ENCODE peak calls at places on chromosomes 16 and 17, in six cellular contexts. O, E, G, X, B and P are unnamed samples.

GRCh38 chr16:46961373-46962353 is 11.8 kb downstream of the DNAJA2 start:
- DNase-seq in X (no peak), O (peak; percentile 30), G (no peak), B (no peak), E (no peak), P (no peak)

GRCh38 chr17:68383443-68384321 is 73.6 kb downstream of the WIPI1 start:
- DNase-seq in X (peak; percentile 50), G (no peak), O (peak; percentile 31), B (no peak), E (no peak), P (no peak)

GRCh38 chr17:64232466-64233262 is 30.4 kb downstream of the TEX2 start:
- DNase-seq in E (no peak), X (no peak), B (no peak), O (no peak), G (no peak), P (no peak)

GRCh38 chr16:56990407-56991286 is 1.3 kb downstream of the NLRC5 start:
- DNase-seq in X (no peak), B (no peak), E (no peak), G (no peak), O (peak; percentile 55), P (no peak)

GRCh38 chr17:81517339-81518112 is 4.9 kb upstream of the ACTG1 start:
- DNase-seq in X (no peak), B (peak; percentile 10), G (no peak), E (no peak), O (no peak), P (no peak)

GRCh38 chr17:61517843-61518606 is 65.8 kb downstream of the TBX4 start:
- DNase-seq in X (no peak), B (no peak), G (no peak), O (no peak), E (no peak), P (no peak)

GRCh38 chr16:11669380-11670146 is 1.3 kb downstream of the SNN start:
- DNase-seq in O (no peak), E (no peak), X (no peak), G (no peak), B (no peak), P (no peak)

GRCh38 chr16:23691483-23692189 is 12.9 kb downstream of the PLK1 start:
- DNase-seq in E (no peak), B (no peak), O (no peak), G (no peak), X (peak; percentile 25), P (peak; percentile 32)

GRCh38 chr16:29975134-29975538 is 1.5 kb downstream of the TAOK2 start:
- DNase-seq in O (no peak), G (no peak), B (no peak), E (no peak), X (no peak), P (no peak)

GRCh38 chr17:7818026-7818425 is 16.0 kb upstream of the KDM6B start:
- DNase-seq in G (no peak), E (no peak), O (no peak), B (no peak), X (no peak), P (no peak)

GRCh38 chr16:89544713-89545043 is 15.8 kb upstream of the RPL13 start:
- DNase-seq in O (no peak), B (no peak), G (no peak), X (no peak), E (no peak), P (no peak)

GRCh38 chr17:19409509-19409908 is 1.5 kb upstream of the RNF112 start:
- DNase-seq in G (no peak), O (peak; percentile 23), X (no peak), B (no peak), E (no peak), P (no peak)

GRCh38 chr17:78258323-78259229 is 27.1 kb downstream of the TMEM235 start:
- DNase-seq in B (no peak), X (no peak), G (peak; percentile 68), E (no peak), O (peak; percentile 79), P (no peak)

GRCh38 chr16:81837312-81837748 is 58.2 kb downstream of the PLCG2 start:
- DNase-seq in B (no peak), O (no peak), X (no peak), G (no peak), E (no peak), P (no peak)

GRCh38 chr16:22189473-22190168 is 16.5 kb upstream of the EEF2K start:
- DNase-seq in G (peak; percentile 82), B (no peak), O (peak; percentile 91), E (peak; percentile 70), X (no peak), P (no peak)

GRCh38 chr17:80822700-80823410 is 168.8 kb upstream of the CHMP6 start:
- DNase-seq in E (no peak), B (no peak), O (no peak), G (no peak), X (no peak), P (peak; percentile 42)

GRCh38 chr16:2969545-2970521 is 685 bp downstream of the PAQR4 start:
- DNase-seq in B (peak; percentile 48), O (peak; percentile 88), E (peak; percentile 92), X (peak; percentile 77), G (peak; percentile 71), P (peak; percentile 60)

GRCh38 chr17:1068356-1068755 is 71.4 kb downstream of the TIMM22 start:
- DNase-seq in X (no peak), B (no peak), G (no peak), E (no peak), O (no peak), P (no peak)

GRCh38 chr16:19840524-19841110 is 44.0 kb downstream of the GPRC5B start:
- DNase-seq in G (no peak), B (no peak), X (no peak), E (no peak), O (no peak), P (no peak)

GRCh38 chr16:84277244-84277823 is 17.3 kb upstream of the WFDC1 start:
- DNase-seq in G (peak; percentile 69), O (peak; percentile 83), X (peak; percentile 59), B (peak; percentile 67), E (peak; percentile 82), P (no peak)

GRCh38 chr17:27984816-27985215 is 57.7 kb upstream of the NLK start:
- DNase-seq in O (no peak), B (no peak), G (no peak), X (no peak), E (no peak), P (no peak)

GRCh38 chr17:48262982-48263586 is 155.5 kb downstream of the SNX11 start:
- DNase-seq in G (no peak), B (no peak), X (peak; percentile 56), E (no peak), O (no peak), P (no peak)

GRCh38 chr17:19287651-19288050 is 50.5 kb downstream of the EPN2 start:
- DNase-seq in O (no peak), G (no peak), E (no peak), X (no peak), B (no peak), P (no peak)

GRCh38 chr17:56914641-56915263 is 903 bp upstream of the TRIM25 start:
- DNase-seq in O (no peak), B (no peak), G (no peak), X (peak; percentile 17), E (no peak), P (no peak)

GRCh38 chr16:30066882-30067583 is 1.5 kb downstream of the ALDOA start:
- DNase-seq in O (no peak), E (no peak), X (no peak), G (no peak), B (no peak), P (no peak)

GRCh38 chr17:3893003-3893719 is at the start of gene CAMKK1:
- DNase-seq in G (peak; percentile 88), B (peak; percentile 81), O (peak; percentile 91), E (peak; percentile 83), X (peak; percentile 86), P (peak; percentile 68)

GRCh38 chr17:59733697-59734096 is 26.2 kb downstream of the VMP1 start:
- DNase-seq in E (no peak), G (no peak), B (no peak), O (no peak), X (no peak), P (no peak)

GRCh38 chr16:28186752-28187151 is 25.0 kb downstream of the XPO6 start:
- DNase-seq in E (no peak), G (no peak), O (no peak), B (no peak), X (no peak), P (no peak)

GRCh38 chr17:31843382-31843780 is 15.7 kb downstream of the COPRS start:
- DNase-seq in O (no peak), B (no peak), G (no peak), X (no peak), E (no peak), P (no peak)

GRCh38 chr17:65694601-65695000 is 133.2 kb upstream of the AXIN2 start:
- DNase-seq in O (no peak), E (no peak), B (no peak), X (no peak), G (no peak), P (no peak)

GRCh38 chr17:13484020-13484419 is 117.7 kb downstream of the HS3ST3A1 start:
- DNase-seq in E (no peak), X (no peak), O (no peak), G (no peak), B (no peak), P (no peak)

GRCh38 chr16:81901483-81901882 is 109.8 kb downstream of the SDR42E1 start:
- DNase-seq in B (no peak), X (no peak), O (no peak), E (peak; percentile 66), G (no peak), P (no peak)

GRCh38 chr17:80294210-80294609 is 33.6 kb downstream of the RNF213 start:
- DNase-seq in E (no peak), B (no peak), O (no peak), G (no peak), X (no peak), P (no peak)

GRCh38 chr17:48960834-48961515 is 7.4 kb downstream of the GIP start:
- DNase-seq in E (no peak), O (no peak), X (peak; percentile 69), G (no peak), B (no peak), P (no peak)

GRCh38 chr16:75943705-75944514 is 217.6 kb upstream of the CPHXL start:
- DNase-seq in G (no peak), O (no peak), E (no peak), X (no peak), B (no peak), P (no peak)